ENCODE peak calls at places on chromosomes 16 and 17, in eight cellular contexts. One of them, this sample, is unnamed.

GRCh38 chr16:85699628-85700027 is 10.9 kb upstream of the GINS2 start:
- DNase-seq in bronchial epithelial cell: peak
- DNase-seq in neural crest cell: no peak
- DNase-seq in AG04450: no peak
- DNase-seq in GM13976: no peak
- DNase-seq in heart right ventricle: no peak
- DNase-seq in osteocyte: no peak
- DNase-seq in AG10803: peak
- DNase-seq in this sample: no peak

GRCh38 chr17:80861892-80862291 is 129.7 kb upstream of the CHMP6 start:
- DNase-seq in bronchial epithelial cell: peak
- DNase-seq in neural crest cell: peak
- DNase-seq in AG04450: no peak
- DNase-seq in GM13976: no peak
- DNase-seq in heart right ventricle: no peak
- DNase-seq in osteocyte: no peak
- DNase-seq in AG10803: peak
- DNase-seq in this sample: peak

GRCh38 chr16:65116216-65116615 is 5.6 kb downstream of the CDH11 start:
- DNase-seq in bronchial epithelial cell: no peak
- DNase-seq in neural crest cell: no peak
- DNase-seq in AG04450: no peak
- DNase-seq in GM13976: no peak
- DNase-seq in heart right ventricle: no peak
- DNase-seq in osteocyte: no peak
- DNase-seq in AG10803: no peak
- DNase-seq in this sample: no peak

GRCh38 chr17:72297326-72298115 is 176.7 kb downstream of the SOX9 start:
- DNase-seq in bronchial epithelial cell: peak
- DNase-seq in neural crest cell: no peak
- DNase-seq in AG04450: no peak
- DNase-seq in GM13976: no peak
- DNase-seq in heart right ventricle: peak
- DNase-seq in osteocyte: no peak
- DNase-seq in AG10803: peak
- DNase-seq in this sample: no peak

GRCh38 chr17:1438593-1439083 is 17.4 kb downstream of the CRK start:
- DNase-seq in bronchial epithelial cell: peak
- DNase-seq in neural crest cell: no peak
- DNase-seq in AG04450: peak
- DNase-seq in GM13976: no peak
- DNase-seq in heart right ventricle: no peak
- DNase-seq in osteocyte: no peak
- DNase-seq in AG10803: peak
- DNase-seq in this sample: no peak

GRCh38 chr16:14186007-14186953 is 115.2 kb downstream of the MRTFB start:
- DNase-seq in bronchial epithelial cell: peak
- DNase-seq in neural crest cell: peak
- DNase-seq in AG04450: peak
- DNase-seq in GM13976: no peak
- DNase-seq in heart right ventricle: peak
- DNase-seq in osteocyte: no peak
- DNase-seq in AG10803: peak
- DNase-seq in this sample: peak

GRCh38 chr16:85258166-85258565 is 145.9 kb upstream of the CIBAR2 start:
- DNase-seq in bronchial epithelial cell: no peak
- DNase-seq in neural crest cell: no peak
- DNase-seq in AG04450: no peak
- DNase-seq in GM13976: no peak
- DNase-seq in heart right ventricle: no peak
- DNase-seq in osteocyte: no peak
- DNase-seq in AG10803: no peak
- DNase-seq in this sample: no peak

GRCh38 chr17:51908841-51909537 is 249.5 kb downstream of the CA10 start:
- DNase-seq in bronchial epithelial cell: no peak
- DNase-seq in neural crest cell: no peak
- DNase-seq in AG04450: no peak
- DNase-seq in GM13976: no peak
- DNase-seq in heart right ventricle: no peak
- DNase-seq in osteocyte: no peak
- DNase-seq in AG10803: no peak
- DNase-seq in this sample: no peak

GRCh38 chr16:85557083-85557975 is 55.8 kb upstream of the GSE1 start:
- DNase-seq in bronchial epithelial cell: peak
- DNase-seq in neural crest cell: no peak
- DNase-seq in AG04450: no peak
- DNase-seq in GM13976: no peak
- DNase-seq in heart right ventricle: no peak
- DNase-seq in osteocyte: no peak
- DNase-seq in AG10803: no peak
- DNase-seq in this sample: no peak

GRCh38 chr17:66525338-66525737 is 222.9 kb downstream of the PRKCA start:
- DNase-seq in bronchial epithelial cell: no peak
- DNase-seq in neural crest cell: no peak
- DNase-seq in AG04450: no peak
- DNase-seq in GM13976: no peak
- DNase-seq in heart right ventricle: no peak
- DNase-seq in osteocyte: peak
- DNase-seq in AG10803: peak
- DNase-seq in this sample: no peak

GRCh38 chr16:81238296-81239011 is at the start of gene BCO1:
- DNase-seq in bronchial epithelial cell: peak
- DNase-seq in neural crest cell: no peak
- DNase-seq in AG04450: peak
- DNase-seq in GM13976: no peak
- DNase-seq in heart right ventricle: no peak
- DNase-seq in osteocyte: no peak
- DNase-seq in AG10803: peak
- DNase-seq in this sample: no peak

GRCh38 chr16:69514366-69514765 is 51.4 kb upstream of the NFAT5 start:
- DNase-seq in bronchial epithelial cell: no peak
- DNase-seq in neural crest cell: no peak
- DNase-seq in AG04450: no peak
- DNase-seq in GM13976: no peak
- DNase-seq in heart right ventricle: no peak
- DNase-seq in osteocyte: no peak
- DNase-seq in AG10803: no peak
- DNase-seq in this sample: no peak

GRCh38 chr17:42512733-42513251 is 23.2 kb upstream of the NAGLU start:
- DNase-seq in bronchial epithelial cell: no peak
- DNase-seq in neural crest cell: no peak
- DNase-seq in AG04450: no peak
- DNase-seq in GM13976: peak
- DNase-seq in heart right ventricle: no peak
- DNase-seq in osteocyte: no peak
- DNase-seq in AG10803: no peak
- DNase-seq in this sample: no peak

GRCh38 chr16:67101301-67101675 is 8.5 kb upstream of the PHAF1 start:
- DNase-seq in bronchial epithelial cell: no peak
- DNase-seq in neural crest cell: no peak
- DNase-seq in AG04450: no peak
- DNase-seq in GM13976: no peak
- DNase-seq in heart right ventricle: no peak
- DNase-seq in osteocyte: no peak
- DNase-seq in AG10803: peak
- DNase-seq in this sample: no peak

GRCh38 chr16:67101683-67102082 is 8.1 kb upstream of the PHAF1 start:
- DNase-seq in bronchial epithelial cell: no peak
- DNase-seq in neural crest cell: no peak
- DNase-seq in AG04450: no peak
- DNase-seq in GM13976: no peak
- DNase-seq in heart right ventricle: no peak
- DNase-seq in osteocyte: no peak
- DNase-seq in AG10803: peak
- DNase-seq in this sample: no peak

GRCh38 chr16:67098599-67098998 is 11.1 kb upstream of the PHAF1 start:
- DNase-seq in bronchial epithelial cell: no peak
- DNase-seq in neural crest cell: no peak
- DNase-seq in AG04450: no peak
- DNase-seq in GM13976: no peak
- DNase-seq in heart right ventricle: no peak
- DNase-seq in osteocyte: no peak
- DNase-seq in AG10803: no peak
- DNase-seq in this sample: no peak

GRCh38 chr16:67104061-67104460 is 5.7 kb upstream of the PHAF1 start:
- DNase-seq in bronchial epithelial cell: no peak
- DNase-seq in neural crest cell: peak
- DNase-seq in AG04450: no peak
- DNase-seq in GM13976: no peak
- DNase-seq in heart right ventricle: no peak
- DNase-seq in osteocyte: no peak
- DNase-seq in AG10803: peak
- DNase-seq in this sample: peak

DNA sequence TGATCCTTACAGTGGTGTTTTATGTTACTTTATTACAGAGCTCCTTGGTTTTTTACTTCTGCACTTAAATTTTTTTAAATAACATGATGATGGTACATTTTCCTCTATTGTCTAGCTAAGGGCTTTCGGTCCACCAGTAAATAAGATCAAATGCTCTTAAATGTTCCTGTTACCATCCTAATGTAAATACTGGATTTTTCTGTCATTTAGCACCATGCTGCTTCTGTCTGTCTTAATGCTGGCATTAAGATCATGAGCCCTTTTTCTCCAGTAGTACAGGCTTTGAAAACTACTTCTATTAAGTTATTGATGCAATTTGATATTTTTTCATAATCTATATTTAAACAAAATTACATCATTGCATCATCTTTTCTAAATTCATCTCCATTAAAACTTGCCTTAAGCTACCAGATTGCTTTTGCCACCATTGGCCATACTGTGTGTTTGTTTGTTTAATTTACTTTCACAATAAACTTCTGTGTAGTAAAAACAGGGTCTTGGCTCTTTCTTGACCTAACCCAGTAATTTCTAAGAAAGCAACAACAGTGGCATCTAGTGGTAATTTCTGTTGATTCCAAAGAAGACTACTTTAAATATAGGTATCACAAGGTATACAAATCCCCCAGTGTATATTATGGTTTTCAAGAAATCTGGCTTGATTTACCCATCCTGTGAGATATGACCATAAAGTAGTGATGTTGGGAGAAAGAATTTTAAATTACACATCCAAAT is 9.0 kb upstream of the PHAF1 start:
- DNase-seq in bronchial epithelial cell: no peak
- DNase-seq in neural crest cell: no peak
- DNase-seq in AG04450: no peak
- DNase-seq in GM13976: peak
- DNase-seq in heart right ventricle: no peak
- DNase-seq in osteocyte: no peak
- DNase-seq in AG10803: no peak
- DNase-seq in this sample: no peak
- TF ChIP-seq CTCF in bronchial epithelial cell: no peak
- TF ChIP-seq CTCF in neural crest cell: peak
- TF ChIP-seq CTCF in AG04450: peak
- TF ChIP-seq CTCF in GM13976: peak
- TF ChIP-seq CTCF in heart right ventricle: peak
- TF ChIP-seq CTCF in osteocyte: peak
- TF ChIP-seq CTCF in AG10803: peak
- TF ChIP-seq CTCF in this sample: no peak

GRCh38 chr17:9322298-9322697 is 253.3 kb downstream of the STX8 start:
- DNase-seq in bronchial epithelial cell: no peak
- DNase-seq in neural crest cell: peak
- DNase-seq in AG04450: no peak
- DNase-seq in GM13976: no peak
- DNase-seq in heart right ventricle: no peak
- DNase-seq in osteocyte: no peak
- DNase-seq in AG10803: no peak
- DNase-seq in this sample: peak
- TF ChIP-seq CTCF in bronchial epithelial cell: no peak
- TF ChIP-seq CTCF in neural crest cell: no peak
- TF ChIP-seq CTCF in AG04450: peak
- TF ChIP-seq CTCF in GM13976: no peak
- TF ChIP-seq CTCF in heart right ventricle: no peak
- TF ChIP-seq CTCF in osteocyte: peak
- TF ChIP-seq CTCF in AG10803: no peak
- TF ChIP-seq CTCF in this sample: no peak

GRCh38 chr17:28413804-28414203 is 7.8 kb upstream of the SLC46A1 start:
- DNase-seq in bronchial epithelial cell: no peak
- DNase-seq in neural crest cell: no peak
- DNase-seq in AG04450: no peak
- DNase-seq in GM13976: no peak
- DNase-seq in heart right ventricle: no peak
- DNase-seq in osteocyte: no peak
- DNase-seq in AG10803: no peak
- DNase-seq in this sample: no peak

GRCh38 chr17:28421775-28422305 is 15.8 kb upstream of the SLC46A1 start:
- DNase-seq in bronchial epithelial cell: no peak
- DNase-seq in neural crest cell: no peak
- DNase-seq in AG04450: no peak
- DNase-seq in GM13976: no peak
- DNase-seq in heart right ventricle: no peak
- DNase-seq in osteocyte: no peak
- DNase-seq in AG10803: no peak
- DNase-seq in this sample: no peak

GRCh38 chr17:28415886-28416285 is 9.9 kb upstream of the SLC46A1 start:
- DNase-seq in bronchial epithelial cell: no peak
- DNase-seq in neural crest cell: no peak
- DNase-seq in AG04450: no peak
- DNase-seq in GM13976: no peak
- DNase-seq in heart right ventricle: no peak
- DNase-seq in osteocyte: no peak
- DNase-seq in AG10803: no peak
- DNase-seq in this sample: no peak

GRCh38 chr17:28412131-28412530 is 6.1 kb upstream of the SLC46A1 start:
- DNase-seq in bronchial epithelial cell: peak
- DNase-seq in neural crest cell: no peak
- DNase-seq in AG04450: no peak
- DNase-seq in GM13976: no peak
- DNase-seq in heart right ventricle: no peak
- DNase-seq in osteocyte: no peak
- DNase-seq in AG10803: no peak
- DNase-seq in this sample: no peak

DNA sequence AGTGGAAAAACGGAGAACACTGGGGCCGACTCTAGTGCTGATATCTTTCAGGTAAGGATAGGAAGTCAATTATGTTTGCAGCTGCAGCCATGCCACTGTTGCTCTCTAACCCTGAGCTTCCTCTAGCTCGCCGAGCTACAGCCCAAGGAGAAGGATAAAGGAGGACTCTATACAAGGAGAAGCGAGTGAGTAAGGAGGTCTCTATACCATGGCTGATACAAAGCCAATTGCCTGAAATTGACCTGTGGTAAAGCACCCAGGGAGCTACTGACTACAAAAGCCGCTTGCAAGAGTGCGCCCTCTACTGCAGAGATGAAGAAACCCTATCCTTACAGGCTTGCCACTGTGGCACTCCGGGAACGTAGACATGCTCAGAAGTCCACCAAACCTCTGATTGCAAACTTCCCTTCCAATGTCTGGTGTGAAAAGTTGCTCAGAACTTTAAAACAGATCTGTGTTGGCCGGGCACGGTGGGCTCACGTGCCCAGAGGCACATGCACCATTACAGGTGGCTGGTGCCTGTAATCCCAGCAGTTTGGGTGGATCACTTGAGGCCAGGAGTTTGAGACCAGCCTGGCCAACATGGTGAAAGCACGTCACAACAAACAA is 10.8 kb upstream of the SLC46A1 start:
- DNase-seq in bronchial epithelial cell: peak
- DNase-seq in neural crest cell: peak
- DNase-seq in AG04450: peak
- DNase-seq in GM13976: peak
- DNase-seq in heart right ventricle: no peak
- DNase-seq in osteocyte: no peak
- DNase-seq in AG10803: peak
- DNase-seq in this sample: peak
- TF ChIP-seq CTCF in bronchial epithelial cell: peak
- TF ChIP-seq CTCF in neural crest cell: peak
- TF ChIP-seq CTCF in AG04450: peak
- TF ChIP-seq CTCF in GM13976: peak
- TF ChIP-seq CTCF in heart right ventricle: peak
- TF ChIP-seq CTCF in osteocyte: peak
- TF ChIP-seq CTCF in AG10803: peak
- TF ChIP-seq CTCF in this sample: peak

GRCh38 chr16:71648921-71649320 is 22.9 kb downstream of the MARVELD3 start:
- DNase-seq in bronchial epithelial cell: peak
- DNase-seq in neural crest cell: no peak
- DNase-seq in AG04450: no peak
- DNase-seq in GM13976: no peak
- DNase-seq in heart right ventricle: no peak
- DNase-seq in osteocyte: no peak
- DNase-seq in AG10803: no peak
- DNase-seq in this sample: peak
- TF ChIP-seq CTCF in bronchial epithelial cell: peak
- TF ChIP-seq CTCF in neural crest cell: peak
- TF ChIP-seq CTCF in AG04450: peak
- TF ChIP-seq CTCF in GM13976: no peak
- TF ChIP-seq CTCF in heart right ventricle: peak
- TF ChIP-seq CTCF in osteocyte: peak
- TF ChIP-seq CTCF in AG10803: peak
- TF ChIP-seq CTCF in this sample: no peak

This sample was measured in endothelial cell.